ENCODE peak calls at places on chromosomes 2 and 18, in eight cellular contexts. X is stimulated activated CD8-positive, alpha-beta memory T cell treated with anti-CD3 and anti-CD28 coated beads, Interleukin-15, amount 100 ng/mL, for 24 hours; R is M059J; D is lower lobe of right lung; Y is NAMALWA; L is NCI-H345; V is GM04504; S is hepatocyte. W is an unnamed sample.

GRCh38 chr2:69200107-69200520 is 186.9 kb downstream of the GFPT1 start:
- DNase-seq in R (no peak), X (no peak), V (peak), S (peak), Y (no peak), L (no peak), D (no peak), W (no peak)

GRCh38 chr2:23350026-23350791 is 34.8 kb upstream of the KLHL29 start:
- DNase-seq in Y (no peak), R (peak), D (no peak), X (no peak), S (no peak), L (no peak), V (no peak), W (no peak)

GRCh38 chr2:162029287-162029901 is 44.6 kb downstream of the DPP4 start:
- DNase-seq in Y (no peak), D (no peak), V (peak), R (peak), X (no peak), S (no peak), L (no peak), W (no peak)

GRCh38 chr2:200494048-200494447 is 15.8 kb downstream of the KCTD18 start:
- DNase-seq in L (no peak), V (no peak), S (no peak), R (no peak), X (no peak), Y (no peak), D (no peak), W (no peak)

GRCh38 chr18:70781860-70782453 is 493.1 kb downstream of the SOCS6 start:
- DNase-seq in R (peak), D (no peak), Y (peak), V (peak), S (peak), X (peak), L (peak), W (no peak)

GRCh38 chr2:59935005-59935404 is 618.4 kb downstream of the BCL11A start:
- DNase-seq in R (no peak), D (no peak), X (no peak), V (no peak), S (no peak), Y (no peak), L (no peak), W (no peak)

GRCh38 chr2:46690825-46691224 is 211.5 kb downstream of the TMEM247 start:
- DNase-seq in D (no peak), V (no peak), X (no peak), S (no peak), L (no peak), Y (no peak), R (peak), W (no peak)

GRCh38 chr2:3094999-3095958 is 282.3 kb downstream of the EIPR1 start:
- DNase-seq in S (no peak), V (no peak), X (no peak), D (no peak), L (no peak), R (no peak), Y (no peak), W (no peak)

GRCh38 chr2:186348200-186348599 is 137.9 kb upstream of the ZC3H15 start:
- DNase-seq in Y (no peak), R (no peak), S (no peak), L (no peak), X (no peak), D (no peak), V (no peak), W (no peak)

GRCh38 chr2:148829618-148830017 is 45.4 kb upstream of the KIF5C start:
- DNase-seq in R (no peak), V (no peak), L (no peak), S (no peak), D (no peak), Y (no peak), X (no peak), W (no peak)

GRCh38 chr2:91477731-91478672 is 2786.5 kb downstream of the RPIA start:
- DNase-seq in D (peak), S (peak), Y (no peak), X (no peak), R (no peak), V (no peak), L (no peak), W (peak)

GRCh38 chr18:61954347-61954746 is 61.5 kb upstream of the RNF152 start:
- DNase-seq in V (no peak), D (no peak), R (no peak), S (no peak), X (no peak), Y (no peak), L (no peak), W (no peak)

GRCh38 chr2:54771166-54771565 is 47.7 kb downstream of the EML6 start:
- DNase-seq in S (no peak), V (peak), Y (no peak), R (peak), L (no peak), D (no peak), X (no peak), W (no peak)

GRCh38 chr2:13651684-13652131 is 935.0 kb downstream of the TRIB2 start:
- DNase-seq in X (no peak), V (no peak), Y (no peak), S (no peak), D (no peak), L (no peak), R (no peak), W (no peak)

GRCh38 chr2:43086451-43087221 is 139.8 kb downstream of the ZFP36L2 start:
- DNase-seq in Y (no peak), L (no peak), D (no peak), R (peak), V (peak), X (no peak), S (peak), W (peak)

GRCh38 chr2:33448216-33448899 is 28.1 kb upstream of the RASGRP3 start:
- DNase-seq in R (peak), D (no peak), S (no peak), V (no peak), Y (no peak), L (no peak), X (no peak), W (no peak)

GRCh38 chr2:33498291-33498956 is 22.0 kb downstream of the RASGRP3 start:
- DNase-seq in Y (peak), R (peak), L (no peak), S (no peak), D (no peak), V (no peak), X (no peak), W (no peak)

GRCh38 chr2:128775064-128775347 is 456.3 kb upstream of the HS6ST1 start:
- DNase-seq in X (no peak), S (no peak), Y (no peak), R (no peak), L (no peak), D (no peak), V (no peak), W (peak)

W was measured in CD14-positive monocyte.